ENCODE peak calls at places on chromosomes 6 and 20, in five cellular contexts. A is upper lobe of left lung, O is dorsolateral prefrontal cortex, T is PC-3, E is stomach. V is an unnamed sample.

GRCh38 chr6:52598123-52598823 is 21.4 kb upstream of the TRAM2 start:
- DNase-seq in E (peak), A (no peak), O (peak), T (peak), V (peak)

GRCh38 chr6:33850869-33851541 is 47.2 kb upstream of the MLN start:
- DNase-seq in T (no peak), O (no peak), A (no peak), E (no peak), V (no peak)

GRCh38 chr6:27812078-27812804 is 100.0 kb downstream of the OR2B2 start:
- DNase-seq in A (no peak), T (peak), O (no peak), E (no peak), V (no peak)

GRCh38 chr6:106197441-106197840 is 111.3 kb downstream of the PRDM1 start:
- DNase-seq in A (no peak), E (no peak), O (no peak), T (no peak), V (no peak)

GRCh38 chr20:63073738-63074065 is 66.9 kb upstream of the BHLHE23 start:
- DNase-seq in A (no peak), T (no peak), O (peak), E (no peak), V (no peak)

GRCh38 chr6:38570750-38571149 is 69.0 kb downstream of the BTBD9 start:
- DNase-seq in A (no peak), T (peak), O (no peak), E (no peak), V (no peak)

GRCh38 chr6:161836643-161837448 is 563.0 kb upstream of the AGPAT4 start:
- DNase-seq in O (no peak), A (no peak), E (no peak), T (peak), V (no peak)

GRCh38 chr6:168956884-168957730 is 296.5 kb downstream of the THBS2 start:
- DNase-seq in O (peak), E (peak), T (peak), A (peak), V (peak)

GRCh38 chr20:45049904-45050471 is 50.9 kb downstream of the KCNS1 start:
- DNase-seq in A (no peak), O (peak), T (no peak), E (no peak), V (no peak)

GRCh38 chr6:47092249-47092648 is 50.1 kb upstream of the ADGRF1 start:
- DNase-seq in E (no peak), T (no peak), A (no peak), O (no peak), V (no peak)

GRCh38 chr20:34541264-34541901 is 17.1 kb upstream of the MAP1LC3A start:
- DNase-seq in O (no peak), E (no peak), A (no peak), T (no peak), V (no peak)
- H3K27ac ChIP-seq in O (no peak), E (no peak), A (no peak), T (no peak), V (no peak)

GRCh38 chr6:124947821-124948451 is 14.3 kb upstream of the RNF217 start:
- DNase-seq in O (no peak), A (no peak), T (peak), E (no peak), V (no peak)
- H3K4me3 ChIP-seq in O (no peak), A (no peak), T (no peak), E (no peak), V (no peak)

GRCh38 chr6:3071568-3071967 is 3.3 kb downstream of the RIPK1 start:
- DNase-seq in E (no peak), O (no peak), A (no peak), T (no peak), V (no peak)
- H3K27ac ChIP-seq in E (no peak), O (no peak), A (no peak), T (no peak), V (no peak)

GRCh38 chr6:152380993-152381898 is 255.9 kb downstream of the SYNE1 start:
- DNase-seq in A (peak), T (peak), E (peak), O (peak), V (peak)
- H3K4me3 ChIP-seq in A (peak), T (peak), E (peak), O (peak), V (peak)

DNA sequence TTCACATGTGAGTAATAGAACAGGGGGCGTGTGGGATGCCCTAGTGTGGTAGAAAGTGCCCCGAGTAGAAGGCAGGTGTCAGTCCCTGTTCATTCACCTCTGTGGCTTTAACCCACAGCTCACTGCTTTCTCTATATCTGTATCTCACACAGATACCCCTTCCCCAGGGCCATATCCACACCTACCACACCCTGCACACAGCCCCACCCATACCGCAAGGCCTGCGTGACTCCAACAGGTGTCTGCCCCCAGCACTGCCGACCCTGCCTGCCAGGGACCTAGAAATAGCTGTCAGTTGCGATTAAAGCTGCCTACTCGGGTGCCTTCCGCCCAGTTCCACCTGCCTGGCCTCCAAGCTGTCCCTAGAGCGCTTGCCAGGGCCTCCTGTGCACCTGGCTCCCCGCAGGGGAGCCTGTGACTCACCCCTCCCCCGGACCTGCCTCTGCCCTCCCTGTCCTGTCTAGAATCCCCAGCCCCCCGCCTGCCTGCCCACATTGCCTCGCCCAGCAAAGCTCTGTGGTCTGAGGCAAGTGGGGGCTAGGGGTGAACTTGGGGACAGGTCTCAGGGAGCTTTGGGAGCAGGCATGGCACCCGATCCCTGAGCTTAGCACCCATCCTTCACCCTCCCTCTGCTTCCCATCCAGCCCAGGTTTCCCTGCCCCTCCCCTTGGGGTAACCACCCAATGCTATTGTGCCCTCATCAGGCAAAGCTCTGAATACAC is 38.3 kb upstream of the ID1 start:
- DNase-seq in A (peak), T (peak), O (no peak), E (peak), V (no peak)
- H3K27ac ChIP-seq in A (peak), T (peak), O (no peak), E (peak), V (peak)

GRCh38 chr6:113856011-113856551 is 1.1 kb upstream of the MARCKS start:
- DNase-seq in E (peak), T (peak), O (peak), A (no peak), V (peak)
- H3K4me3 ChIP-seq in E (peak), T (peak), O (peak), A (peak), V (peak)

DNA sequence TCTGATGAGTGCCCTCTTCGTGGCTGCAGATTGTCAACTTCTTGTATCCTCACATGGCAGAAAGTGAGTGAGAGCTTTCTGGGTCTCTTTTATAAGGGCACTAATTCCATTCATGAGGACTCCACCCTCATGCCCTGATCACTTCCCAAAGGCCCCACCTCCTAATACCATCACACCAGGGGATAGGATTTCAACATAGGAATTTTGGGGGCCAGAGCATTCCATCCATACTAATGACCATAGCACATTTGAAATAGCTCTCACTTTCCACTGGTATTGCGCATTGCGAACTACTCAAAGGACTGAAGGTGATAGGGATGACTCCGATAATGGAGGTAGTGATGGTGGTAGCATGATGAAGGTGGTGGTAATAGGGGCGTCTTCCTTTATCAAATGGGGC is 324.3 kb downstream of the PRL start:
- DNase-seq in O (no peak), T (no peak), A (no peak), E (no peak), V (no peak)
- H3K27ac ChIP-seq in O (no peak), T (no peak), A (no peak), E (no peak), V (no peak)

GRCh38 chr6:50815436-50816114 is 3.1 kb upstream of the TFAP2B start:
- DNase-seq in A (no peak), O (no peak), T (peak), E (no peak), V (no peak)
- H3K4me3 ChIP-seq in A (peak), O (peak), T (peak), E (peak), V (peak)

DNA sequence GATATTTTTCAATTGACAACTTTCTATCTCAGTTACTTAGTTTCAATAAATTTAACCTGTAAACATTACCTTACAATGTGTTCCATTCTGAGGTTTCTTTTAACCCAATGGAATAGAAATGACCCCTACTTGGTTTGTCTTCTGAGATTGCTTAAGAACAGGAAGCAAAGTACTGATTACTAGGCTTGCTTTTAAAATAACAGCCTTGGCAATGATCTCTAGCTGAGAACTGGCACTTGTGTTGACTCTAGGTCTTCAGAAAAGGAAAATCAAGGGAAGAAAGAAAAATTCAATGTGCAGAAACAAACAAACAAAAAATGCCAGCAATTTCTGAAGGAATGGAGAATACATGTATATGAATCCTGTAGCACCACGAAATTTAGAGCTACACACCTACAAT is 66.1 kb downstream of the SYNE1 start:
- DNase-seq in O (no peak), E (no peak), A (no peak), T (no peak), V (no peak)
- H3K27ac ChIP-seq in O (no peak), E (peak), A (peak), T (no peak), V (no peak)